ENCODE peak calls at places on chromosomes 11 and 22, in five cellular contexts. Q is LNCaP clone FGC, B is AG09309, P is neural progenitor cell, J is NAMALWA. N is an unnamed sample.

GRCh38 chr11:19812096-19812495 is 99.5 kb downstream of the NAV2 start:
- DNase-seq in Q (no peak), B (no peak), P (no peak), J (no peak), N (no peak)

GRCh38 chr22:48739348-48740085 is 1088.2 kb downstream of the BRD1 start:
- DNase-seq in Q (no peak), B (no peak), P (no peak), J (no peak), N (no peak)

GRCh38 chr22:47048123-47049077 is 285.9 kb downstream of the TBC1D22A start:
- DNase-seq in Q (peak), B (no peak), P (no peak), J (no peak), N (no peak)

GRCh38 chr11:74532496-74533246 is 39.1 kb upstream of the LIPT2 start:
- DNase-seq in Q (peak), B (no peak), P (no peak), J (no peak), N (no peak)

GRCh38 chr22:23685205-23685784 is 5.5 kb upstream of the RGL4 start:
- DNase-seq in Q (no peak), B (no peak), P (no peak), J (no peak), N (no peak)

GRCh38 chr11:44133335-44133946 is 38.0 kb downstream of the EXT2 start:
- DNase-seq in Q (no peak), B (no peak), P (peak), J (peak), N (peak)

GRCh38 chr11:133910101-133910500 is 46.7 kb downstream of the IGSF9B start:
- DNase-seq in Q (no peak), B (no peak), P (no peak), J (no peak), N (no peak)

GRCh38 chr11:75924966-75925784 is 110.2 kb downstream of the UVRAG start:
- DNase-seq in Q (peak), B (no peak), P (peak), J (no peak), N (no peak)

GRCh38 chr11:56509439-56509838 is 18.3 kb upstream of the OR5M8 start:
- DNase-seq in Q (peak), B (no peak), P (no peak), J (no peak), N (no peak)

GRCh38 chr11:19827399-19828135 is 114.9 kb downstream of the NAV2 start:
- DNase-seq in Q (no peak), B (no peak), P (peak), J (no peak), N (no peak)

GRCh38 chr11:50278756-50279155 is 246.1 kb downstream of the OR4C45 start:
- DNase-seq in Q (no peak), B (no peak), P (no peak), J (no peak), N (no peak)

GRCh38 chr11:35223429-35223828 is 84.5 kb downstream of the CD44 start:
- DNase-seq in Q (no peak), B (peak), P (peak), J (no peak), N (peak)

GRCh38 chr11:98155696-98156095 is 865.1 kb upstream of the CNTN5 start:
- DNase-seq in Q (peak), B (no peak), P (no peak), J (no peak), N (no peak)

GRCh38 chr11:13487661-13488030 is 8.2 kb downstream of the PTH start:
- DNase-seq in Q (no peak), B (no peak), P (peak), J (peak), N (no peak)

GRCh38 chr11:70785372-70785771 is 387.0 kb downstream of the CTTN start:
- DNase-seq in Q (no peak), B (no peak), P (no peak), J (no peak), N (no peak)

GRCh38 chr11:606245-606644 is 9.5 kb downstream of the IRF7 start:
- DNase-seq in Q (peak), B (no peak), P (no peak), J (no peak), N (no peak)

GRCh38 chr11:44516688-44517301 is 48.7 kb upstream of the CD82 start:
- DNase-seq in Q (no peak), B (no peak), P (no peak), J (no peak), N (no peak)

GRCh38 chr11:134536677-134537076 is 124.6 kb upstream of the B3GAT1 start:
- DNase-seq in Q (no peak), B (no peak), P (no peak), J (no peak), N (no peak)

GRCh38 chr11:13942908-13943505 is 19.5 kb upstream of the SPON1 start:
- DNase-seq in Q (no peak), B (peak), P (no peak), J (no peak), N (no peak)

GRCh38 chr22:19045094-19045493 is 77.1 kb downstream of the DGCR2 start:
- DNase-seq in Q (no peak), B (no peak), P (no peak), J (no peak), N (no peak)

GRCh38 chr11:31050061-31050790 is 319.3 kb downstream of the DCDC1 start:
- DNase-seq in Q (no peak), B (no peak), P (no peak), J (no peak), N (no peak)

GRCh38 chr11:69041516-69041915 is 7.2 kb upstream of the TPCN2 start:
- DNase-seq in Q (no peak), B (no peak), P (no peak), J (no peak), N (no peak)

GRCh38 chr11:16893456-16894076 is 120.6 kb downstream of the PLEKHA7 start:
- DNase-seq in Q (no peak), B (no peak), P (peak), J (no peak), N (no peak)

GRCh38 chr22:36986242-36986821 is 32.9 kb downstream of the TST start:
- DNase-seq in Q (no peak), B (no peak), P (peak), J (peak), N (no peak)

GRCh38 chr11:112880454-112880853 is 80.8 kb upstream of the NCAM1 start:
- DNase-seq in Q (no peak), B (no peak), P (no peak), J (no peak), N (no peak)

GRCh38 chr11:57982763-57983162 is 40.9 kb upstream of the OR9Q1 start:
- DNase-seq in Q (no peak), B (no peak), P (peak), J (peak), N (no peak)

N was measured in GM04504.